ENCODE peak calls at places on chromosomes 3 and 15, in four cellular contexts. R is heart left ventricle, J is neural progenitor cell, Q is tibial artery. P is an unnamed sample.

GRCh38 chr3:44554626-44555592 is at the start of gene ZKSCAN7:
- DNase-seq in R (peak), J (peak), Q (peak), P (peak)

GRCh38 chr3:144362126-144362525 is 390.5 kb downstream of the DIPK2A start:
- DNase-seq in J (no peak), Q (no peak), R (no peak), P (no peak)

GRCh38 chr3:38268522-38268921 is 2.9 kb downstream of the SLC22A13 start:
- DNase-seq in R (no peak), Q (no peak), J (no peak), P (no peak)

GRCh38 chr15:61687124-61687523 is 373.1 kb downstream of the VPS13C start:
- DNase-seq in J (no peak), Q (no peak), R (no peak), P (no peak)

GRCh38 chr3:102225407-102226132 is 209.2 kb upstream of the ZPLD1 start:
- DNase-seq in Q (no peak), R (no peak), J (peak), P (no peak)

GRCh38 chr3:184868477-184868876 is 56.5 kb downstream of the VPS8 start:
- DNase-seq in J (no peak), R (no peak), Q (no peak), P (no peak)

GRCh38 chr15:85925649-85926237 is 131.0 kb upstream of the KLHL25 start:
- DNase-seq in Q (no peak), R (no peak), J (no peak), P (no peak)

GRCh38 chr3:187743195-187744141 is 1.8 kb downstream of the BCL6 start:
- DNase-seq in Q (peak), J (peak), R (peak), P (peak)

GRCh38 chr3:98482717-98483482 is 14.6 kb upstream of the OR5K2 start:
- DNase-seq in R (no peak), Q (no peak), J (no peak), P (no peak)

GRCh38 chr3:46549408-46549904 is 16.6 kb downstream of the LRRC2 start:
- DNase-seq in J (no peak), Q (no peak), R (no peak), P (no peak)

GRCh38 chr3:174862101-174862500 is 3.0 kb downstream of the NAALADL2 start:
- DNase-seq in R (no peak), Q (no peak), J (peak), P (no peak)

GRCh38 chr15:81747477-81747876 is 298.3 kb downstream of the MEX3B start:
- DNase-seq in J (no peak), R (no peak), Q (no peak), P (no peak)

GRCh38 chr3:123083446-123084124 is 16.8 kb downstream of the PDIA5 start:
- DNase-seq in J (peak), Q (no peak), R (no peak), P (no peak)

GRCh38 chr3:37458162-37458895 is 283.9 kb upstream of the LRRFIP2 start:
- DNase-seq in Q (peak), R (peak), J (peak), P (no peak)

GRCh38 chr3:171458056-171458856 is 1.9 kb downstream of the TNIK start:
- DNase-seq in J (peak), Q (no peak), R (no peak), P (no peak)

GRCh38 chr3:27752926-27753325 is 30.8 kb upstream of the EOMES start:
- DNase-seq in Q (no peak), J (no peak), R (no peak), P (no peak)
- TF ChIP-seq CTCF in Q (no peak), J (no peak), R (no peak), P (no peak)

DNA sequence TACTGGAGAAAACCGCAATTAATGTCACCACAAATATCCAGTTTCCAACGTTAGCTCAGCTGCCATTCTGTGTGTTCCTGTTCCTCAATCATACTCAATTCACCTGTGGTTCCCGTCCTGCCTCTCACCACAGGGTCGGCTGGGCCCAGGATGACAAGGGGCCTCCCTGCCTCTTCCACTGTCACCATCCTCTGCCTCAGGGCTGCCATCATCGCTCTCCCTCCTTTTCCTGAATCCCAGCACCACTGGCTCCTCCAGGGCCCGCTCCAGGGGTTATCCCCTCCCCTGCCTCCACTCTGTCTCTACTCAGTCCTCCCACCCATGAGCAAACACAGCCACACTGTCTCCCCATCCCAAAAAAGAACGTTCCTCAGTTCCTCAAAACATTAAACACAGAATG is 170.9 kb upstream of the NSMCE3 start:
- DNase-seq in J (no peak), Q (no peak), R (no peak), P (no peak)
- H3K4me3 ChIP-seq in J (no peak), Q (no peak), R (no peak), P (no peak)

GRCh38 chr3:127002195-127003174 is 19.6 kb downstream of the PLXNA1 start:
- DNase-seq in R (peak), J (peak), Q (peak), P (peak)
- H3K27ac ChIP-seq in R (peak), J (no peak), Q (peak), P (peak)

DNA sequence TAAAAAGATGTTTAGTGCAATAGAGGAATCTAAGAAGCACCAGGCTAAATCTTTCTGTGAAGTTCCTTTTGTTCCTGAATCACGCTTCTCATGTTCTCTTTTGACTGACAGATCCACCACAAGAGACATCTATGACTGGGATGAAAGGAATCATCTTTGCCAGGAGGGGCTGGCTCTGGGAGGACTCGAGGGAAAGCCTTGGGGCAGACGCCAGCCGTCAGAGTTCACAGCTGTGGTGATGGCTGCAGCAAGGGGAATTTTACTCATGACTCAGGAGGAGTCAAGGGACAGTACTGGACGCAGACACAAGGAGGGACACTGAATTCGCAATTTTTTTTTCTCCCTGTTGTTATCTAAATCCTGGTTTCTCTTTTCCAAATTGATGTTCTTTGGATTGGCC is 38.7 kb downstream of the C3orf38 start:
- DNase-seq in J (no peak), Q (no peak), R (peak), P (no peak)
- TF ChIP-seq CTCF in J (no peak), Q (no peak), R (no peak), P (no peak)

GRCh38 chr15:68639926-68640600 is 61.3 kb downstream of the CORO2B start:
- DNase-seq in R (no peak), J (no peak), Q (no peak), P (no peak)
- H3K4me3 ChIP-seq in R (no peak), J (no peak), Q (no peak), P (no peak)

GRCh38 chr15:52294881-52295420 is 653 bp downstream of the MYO5C start:
- DNase-seq in J (peak), R (no peak), Q (no peak), P (no peak)
- H3K27ac ChIP-seq in J (no peak), R (no peak), Q (no peak), P (peak)

GRCh38 chr15:38424101-38424552 is 29.8 kb upstream of the FAM98B start:
- DNase-seq in R (no peak), Q (no peak), J (no peak), P (no peak)

GRCh38 chr15:38430106-38430760 is 23.7 kb upstream of the FAM98B start:
- DNase-seq in R (no peak), Q (no peak), J (no peak), P (no peak)

GRCh38 chr15:38425269-38425668 is 28.7 kb upstream of the FAM98B start:
- DNase-seq in R (no peak), Q (no peak), J (no peak), P (no peak)

DNA sequence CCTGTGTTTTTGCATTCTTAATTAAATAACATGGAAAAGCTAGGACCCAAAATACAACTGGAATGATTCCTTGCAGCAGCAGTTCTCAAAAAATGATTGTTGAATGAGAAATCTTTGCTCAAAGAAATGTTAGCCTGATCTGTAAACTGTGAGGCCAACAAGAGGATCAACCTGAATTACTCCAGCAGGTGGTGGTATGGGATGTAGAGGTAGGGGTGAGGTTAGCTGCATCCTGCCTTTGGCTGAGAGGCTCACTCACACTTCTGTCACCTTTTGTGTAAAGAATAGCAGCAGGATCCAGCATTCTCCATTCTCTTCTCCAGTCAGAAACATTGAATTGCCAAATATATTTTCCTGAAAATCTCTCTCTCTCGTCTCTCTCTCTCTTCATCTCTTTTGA is 26.5 kb upstream of the FAM98B start:
- DNase-seq in Q (no peak), R (no peak), J (no peak), P (no peak)
- TF ChIP-seq CTCF in Q (no peak), R (no peak), J (no peak), P (no peak)